ENCODE peak calls at places on chromosomes 16 and 17, in seven cellular contexts. One of them, this sample, is unnamed.

GRCh38 chr17:76735586-76736348 is 1.4 kb downstream of the SRSF2 start:
- DNase-seq in HCT116: no peak
- DNase-seq in GM12878: no peak
- DNase-seq in H1: no peak
- DNase-seq in HepG2: no peak
- DNase-seq in SK-N-SH: no peak
- DNase-seq in K562: no peak
- DNase-seq in this sample: no peak

GRCh38 chr16:86049641-86050040 is 150.7 kb downstream of the IRF8 start:
- DNase-seq in HCT116: no peak
- DNase-seq in GM12878: no peak
- DNase-seq in H1: no peak
- DNase-seq in HepG2: no peak
- DNase-seq in SK-N-SH: no peak
- DNase-seq in K562: no peak
- DNase-seq in this sample: no peak

GRCh38 chr16:16867994-16868393 is 489.1 kb downstream of the NPIPA7 start:
- DNase-seq in HCT116: no peak
- DNase-seq in GM12878: no peak
- DNase-seq in H1: no peak
- DNase-seq in HepG2: no peak
- DNase-seq in SK-N-SH: no peak
- DNase-seq in K562: no peak
- DNase-seq in this sample: peak; percentile 49

GRCh38 chr17:39700148-39700987 is 504 bp downstream of the ERBB2 start:
- DNase-seq in HCT116: no peak
- DNase-seq in GM12878: no peak
- DNase-seq in H1: no peak
- DNase-seq in HepG2: no peak
- DNase-seq in SK-N-SH: no peak
- DNase-seq in K562: no peak
- DNase-seq in this sample: no peak

GRCh38 chr17:45261577-45262515 is at the start of gene SPATA32:
- DNase-seq in HCT116: no peak
- DNase-seq in GM12878: no peak
- DNase-seq in H1: no peak
- DNase-seq in HepG2: no peak
- DNase-seq in SK-N-SH: peak; percentile 71
- DNase-seq in K562: no peak
- DNase-seq in this sample: no peak

GRCh38 chr16:49365711-49366509 is 7.7 kb upstream of the C16orf78 start:
- DNase-seq in HCT116: no peak
- DNase-seq in GM12878: peak; percentile 67
- DNase-seq in H1: no peak
- DNase-seq in HepG2: no peak
- DNase-seq in SK-N-SH: no peak
- DNase-seq in K562: no peak
- DNase-seq in this sample: no peak

GRCh38 chr17:82779541-82779940 is 27.7 kb downstream of the TBCD start:
- DNase-seq in HCT116: no peak
- DNase-seq in GM12878: no peak
- DNase-seq in H1: no peak
- DNase-seq in HepG2: no peak
- DNase-seq in SK-N-SH: no peak
- DNase-seq in K562: no peak
- DNase-seq in this sample: no peak

GRCh38 chr16:66495440-66495839 is 54.5 kb downstream of the TK2 start:
- DNase-seq in HCT116: no peak
- DNase-seq in GM12878: no peak
- DNase-seq in H1: no peak
- DNase-seq in HepG2: no peak
- DNase-seq in SK-N-SH: no peak
- DNase-seq in K562: no peak
- DNase-seq in this sample: no peak

GRCh38 chr17:80992948-80993624 is 1.4 kb downstream of the CHMP6 start:
- DNase-seq in HCT116: no peak
- DNase-seq in GM12878: no peak
- DNase-seq in H1: no peak
- DNase-seq in HepG2: no peak
- DNase-seq in SK-N-SH: peak; percentile 37
- DNase-seq in K562: no peak
- DNase-seq in this sample: no peak

GRCh38 chr16:53518550-53519416 is 15.8 kb upstream of the AKTIP start:
- DNase-seq in HCT116: no peak
- DNase-seq in GM12878: peak; percentile 97
- DNase-seq in H1: no peak
- DNase-seq in HepG2: no peak
- DNase-seq in SK-N-SH: no peak
- DNase-seq in K562: no peak
- DNase-seq in this sample: no peak

GRCh38 chr17:78258323-78259229 is 27.1 kb downstream of the TMEM235 start:
- DNase-seq in HCT116: no peak
- DNase-seq in GM12878: no peak
- DNase-seq in H1: no peak
- DNase-seq in HepG2: peak; percentile 36
- DNase-seq in SK-N-SH: peak; percentile 96
- DNase-seq in K562: peak; percentile 85
- DNase-seq in this sample: no peak

GRCh38 chr17:3698139-3698538 is 2.2 kb upstream of the P2RX5 start:
- DNase-seq in HCT116: no peak
- DNase-seq in GM12878: no peak
- DNase-seq in H1: no peak
- DNase-seq in HepG2: no peak
- DNase-seq in SK-N-SH: no peak
- DNase-seq in K562: no peak
- DNase-seq in this sample: no peak

GRCh38 chr16:24816688-24817087 is 29.1 kb upstream of the SLC5A11 start:
- DNase-seq in HCT116: no peak
- DNase-seq in GM12878: no peak
- DNase-seq in H1: no peak
- DNase-seq in HepG2: no peak
- DNase-seq in SK-N-SH: no peak
- DNase-seq in K562: no peak
- DNase-seq in this sample: no peak

GRCh38 chr17:5138616-5139453 is 23.0 kb downstream of the USP6 start:
- DNase-seq in HCT116: no peak
- DNase-seq in GM12878: no peak
- DNase-seq in H1: no peak
- DNase-seq in HepG2: no peak
- DNase-seq in SK-N-SH: no peak
- DNase-seq in K562: no peak
- DNase-seq in this sample: no peak

GRCh38 chr16:17159616-17160015 is 311.1 kb downstream of the XYLT1 start:
- DNase-seq in HCT116: no peak
- DNase-seq in GM12878: no peak
- DNase-seq in H1: no peak
- DNase-seq in HepG2: no peak
- DNase-seq in SK-N-SH: no peak
- DNase-seq in K562: no peak
- DNase-seq in this sample: no peak

GRCh38 chr17:6551909-6552768 is 4.2 kb downstream of the PITPNM3 start:
- DNase-seq in HCT116: no peak
- DNase-seq in GM12878: no peak
- DNase-seq in H1: no peak
- DNase-seq in HepG2: no peak
- DNase-seq in SK-N-SH: no peak
- DNase-seq in K562: no peak
- DNase-seq in this sample: no peak

DNA sequence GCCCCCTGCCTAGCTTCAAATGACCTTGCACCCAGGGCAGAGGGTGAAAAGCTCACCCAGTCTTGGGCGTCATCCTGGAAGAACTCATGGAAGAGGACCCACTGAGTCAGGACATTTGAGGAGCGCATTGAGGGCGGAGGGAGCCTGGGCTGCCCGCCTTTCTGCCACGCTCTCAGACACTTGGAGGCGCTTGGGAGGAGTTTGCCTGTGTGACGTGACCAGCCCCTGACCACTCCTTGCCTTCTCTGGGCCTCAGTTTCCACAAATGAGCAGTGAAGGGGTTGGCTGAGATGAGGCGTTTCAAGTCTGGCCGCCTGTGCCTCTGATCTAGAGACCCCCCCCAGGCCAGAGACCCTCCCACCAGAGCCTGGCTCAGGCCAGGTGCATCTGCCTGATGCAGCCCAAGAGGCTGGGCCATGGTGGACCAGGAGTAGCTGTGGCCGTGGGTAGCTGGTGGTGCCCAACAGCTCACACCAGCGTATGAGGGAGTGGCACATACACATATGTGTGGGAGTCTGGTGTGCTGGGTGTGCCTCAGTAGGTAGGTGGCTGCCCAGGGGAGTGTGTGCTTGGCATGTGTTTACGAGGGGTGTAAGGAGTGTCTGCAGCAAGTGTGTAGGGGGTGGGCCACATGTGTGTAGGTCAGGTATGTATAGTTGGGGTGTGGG is 80.2 kb upstream of the TOB1 start:
- DNase-seq in HCT116: no peak
- DNase-seq in GM12878: no peak
- DNase-seq in H1: no peak
- DNase-seq in HepG2: no peak
- DNase-seq in SK-N-SH: no peak
- DNase-seq in K562: no peak
- DNase-seq in this sample: no peak
- H3K4me1 ChIP-seq in HCT116: peaks cover 68% of the 10 kb centered on the region
- H3K4me1 ChIP-seq in GM12878: peaks cover 14% of the 10 kb centered on the region
- H3K4me1 ChIP-seq in H1: peaks cover 21% of the 10 kb centered on the region
- H3K4me1 ChIP-seq in HepG2: peaks cover 94% of the 10 kb centered on the region
- H3K4me1 ChIP-seq in SK-N-SH: peaks cover 27% of the 10 kb centered on the region
- H3K4me1 ChIP-seq in K562: peaks cover 91% of the 10 kb centered on the region
- H3K4me1 ChIP-seq in this sample: peaks cover 39% of the 10 kb centered on the region

DNA sequence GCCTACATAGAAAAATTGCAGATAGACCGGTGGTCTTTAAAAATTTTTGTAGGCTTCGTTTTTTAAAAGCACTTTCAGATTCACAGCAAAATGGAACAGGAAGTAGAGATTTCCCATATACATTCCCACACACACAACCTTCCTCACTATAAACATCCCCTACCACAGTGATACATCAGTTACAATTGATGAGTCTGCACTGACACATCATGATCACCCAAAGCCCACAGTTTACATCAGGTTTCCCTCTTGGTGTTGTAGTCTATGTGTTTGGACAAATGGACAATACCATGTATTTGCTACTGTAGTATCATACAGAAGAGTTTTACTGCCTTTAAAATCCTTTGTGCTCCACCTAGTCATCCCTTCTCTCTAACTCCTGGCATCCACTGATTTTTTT is 113.9 kb upstream of the ADAMTS18 start:
- DNase-seq in HCT116: no peak
- DNase-seq in GM12878: no peak
- DNase-seq in H1: no peak
- DNase-seq in HepG2: no peak
- DNase-seq in SK-N-SH: no peak
- DNase-seq in K562: no peak
- DNase-seq in this sample: no peak
- TF ChIP-seq YY1 in HCT116: no peak
- TF ChIP-seq YY1 in GM12878: no peak
- TF ChIP-seq YY1 in H1: no peak
- TF ChIP-seq YY1 in HepG2: no peak
- TF ChIP-seq YY1 in SK-N-SH: no peak
- TF ChIP-seq YY1 in K562: no peak
- TF ChIP-seq YY1 in this sample: no peak

GRCh38 chr16:4093495-4094137 is 22.6 kb downstream of the ADCY9 start:
- DNase-seq in HCT116: no peak
- DNase-seq in GM12878: no peak
- DNase-seq in H1: no peak
- DNase-seq in HepG2: no peak
- DNase-seq in SK-N-SH: no peak
- DNase-seq in K562: no peak
- DNase-seq in this sample: no peak
- H3K4me1 ChIP-seq in HCT116: peaks cover 2% of the 10 kb centered on the region
- H3K4me1 ChIP-seq in GM12878: no peaks in the 10 kb centered on the region
- H3K4me1 ChIP-seq in H1: no peaks in the 10 kb centered on the region
- H3K4me1 ChIP-seq in HepG2: peaks cover 39% of the 10 kb centered on the region
- H3K4me1 ChIP-seq in SK-N-SH: peaks cover 10% of the 10 kb centered on the region
- H3K4me1 ChIP-seq in K562: no peaks in the 10 kb centered on the region
- H3K4me1 ChIP-seq in this sample: peaks cover 2% of the 10 kb centered on the region

GRCh38 chr17:56994009-56994792 is 16.3 kb downstream of the SCPEP1 start:
- DNase-seq in HCT116: no peak
- DNase-seq in GM12878: no peak
- DNase-seq in H1: no peak
- DNase-seq in HepG2: no peak
- DNase-seq in SK-N-SH: no peak
- DNase-seq in K562: no peak
- DNase-seq in this sample: no peak
- TF ChIP-seq YY1 in HCT116: no peak
- TF ChIP-seq YY1 in GM12878: no peak
- TF ChIP-seq YY1 in H1: no peak
- TF ChIP-seq YY1 in HepG2: no peak
- TF ChIP-seq YY1 in SK-N-SH: no peak
- TF ChIP-seq YY1 in K562: no peak
- TF ChIP-seq YY1 in this sample: no peak

DNA sequence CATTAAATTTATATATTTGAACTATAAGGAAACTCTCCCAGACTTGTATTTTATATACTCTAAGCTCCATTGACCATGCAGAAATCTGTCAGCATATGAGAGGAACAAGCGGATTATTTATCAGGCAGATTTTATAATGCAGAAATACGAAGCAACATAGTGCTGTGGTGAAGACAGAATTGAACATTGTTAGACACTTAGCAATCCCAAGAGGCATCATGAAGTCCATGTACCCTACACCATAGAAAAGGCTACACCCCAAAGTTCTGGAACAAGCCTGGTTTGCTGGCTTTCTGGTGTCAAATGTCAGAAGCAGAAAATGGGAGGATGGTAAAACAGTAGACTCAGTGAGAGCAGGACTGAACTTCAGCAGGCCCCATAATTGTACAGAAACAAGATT is 241.1 kb downstream of the PRKCA start:
- DNase-seq in HCT116: no peak
- DNase-seq in GM12878: no peak
- DNase-seq in H1: no peak
- DNase-seq in HepG2: no peak
- DNase-seq in SK-N-SH: no peak
- DNase-seq in K562: no peak
- DNase-seq in this sample: no peak
- H3K4me1 ChIP-seq in HCT116: peaks cover 19% of the 10 kb centered on the region
- H3K4me1 ChIP-seq in GM12878: peaks cover 9% of the 10 kb centered on the region
- H3K4me1 ChIP-seq in H1: peaks cover 2% of the 10 kb centered on the region
- H3K4me1 ChIP-seq in HepG2: peaks cover 58% of the 10 kb centered on the region
- H3K4me1 ChIP-seq in SK-N-SH: peaks cover 64% of the 10 kb centered on the region
- H3K4me1 ChIP-seq in K562: peaks cover 4% of the 10 kb centered on the region
- H3K4me1 ChIP-seq in this sample: peaks cover 10% of the 10 kb centered on the region

GRCh38 chr16:51707666-51708065 is 556.6 kb upstream of the SALL1 start:
- DNase-seq in HCT116: no peak
- DNase-seq in GM12878: no peak
- DNase-seq in H1: no peak
- DNase-seq in HepG2: no peak
- DNase-seq in SK-N-SH: no peak
- DNase-seq in K562: no peak
- DNase-seq in this sample: no peak
- TF ChIP-seq YY1 in HCT116: no peak
- TF ChIP-seq YY1 in GM12878: no peak
- TF ChIP-seq YY1 in H1: no peak
- TF ChIP-seq YY1 in HepG2: no peak
- TF ChIP-seq YY1 in SK-N-SH: no peak
- TF ChIP-seq YY1 in K562: no peak
- TF ChIP-seq YY1 in this sample: no peak

GRCh38 chr16:57478396-57479024 is 7.8 kb downstream of the DOK4 start:
- DNase-seq in HCT116: no peak
- DNase-seq in GM12878: no peak
- DNase-seq in H1: no peak
- DNase-seq in HepG2: no peak
- DNase-seq in SK-N-SH: no peak
- DNase-seq in K562: no peak
- DNase-seq in this sample: no peak
- H3K4me1 ChIP-seq in HCT116: peaks cover 19% of the 10 kb centered on the region
- H3K4me1 ChIP-seq in GM12878: peaks cover 16% of the 10 kb centered on the region
- H3K4me1 ChIP-seq in H1: peaks cover 24% of the 10 kb centered on the region
- H3K4me1 ChIP-seq in HepG2: peaks cover 84% of the 10 kb centered on the region
- H3K4me1 ChIP-seq in SK-N-SH: peaks cover 14% of the 10 kb centered on the region
- H3K4me1 ChIP-seq in K562: peaks cover 51% of the 10 kb centered on the region
- H3K4me1 ChIP-seq in this sample: peaks cover 32% of the 10 kb centered on the region

This sample was measured in NT2/D1.